ENCODE peak calls at places on chromosome 3, in four cellular contexts. Z is activated naive CD4-positive, alpha-beta T cell treated with anti-CD3 and anti-CD28 coated beads for 36 hours; C is stimulated activated CD8-positive, alpha-beta memory T cell treated with anti-CD3 and anti-CD28 coated beads, Interleukin-4, amount 100 ng/mL, for 4 hours; T is neural crest cell. U is an unnamed sample.

GRCh38 chr3:31213869-31214486 is 318.7 kb upstream of the STT3B start:
- DNase-seq in Z (peak; percentile 49), C (no peak), T (no peak), U (peak; percentile 46)

GRCh38 chr3:158768881-158769518 is 32.9 kb upstream of the MFSD1 start:
- DNase-seq in Z (no peak), C (no peak), T (no peak), U (no peak)

GRCh38 chr3:58630081-58630709 is 36.4 kb downstream of the FAM3D start:
- DNase-seq in Z (peak; percentile 81), C (peak; percentile 36), T (peak; percentile 87), U (peak; percentile 39)

GRCh38 chr3:98593046-98593936 is at the start of gene CPOX:
- DNase-seq in Z (peak; percentile 90), C (peak; percentile 58), T (peak; percentile 81), U (peak; percentile 72)

GRCh38 chr3:142963266-142964149 is at the start of gene PAQR9:
- DNase-seq in Z (peak; percentile 21), C (no peak), T (peak; percentile 49), U (no peak)

GRCh38 chr3:187708696-187709095 is 6.3 kb upstream of the RTP2 start:
- DNase-seq in Z (no peak), C (no peak), T (no peak), U (no peak)

GRCh38 chr3:193978030-193978429 is 157.9 kb upstream of the HES1 start:
- DNase-seq in Z (no peak), C (no peak), T (no peak), U (no peak)

GRCh38 chr3:20250786-20251185 is 64.8 kb upstream of the SGO1 start:
- DNase-seq in Z (no peak), C (no peak), T (no peak), U (no peak)

GRCh38 chr3:118909751-118910150 is 124.9 kb downstream of the IGSF11 start:
- DNase-seq in Z (no peak), C (no peak), T (no peak), U (no peak)

GRCh38 chr3:138404121-138404520 is 30.3 kb upstream of the ESYT3 start:
- DNase-seq in Z (no peak), C (no peak), T (no peak), U (no peak)

GRCh38 chr3:129606522-129607390 is at the start of gene PLXND1:
- DNase-seq in Z (peak; percentile 27), C (no peak), T (peak; percentile 46), U (peak; percentile 44)

GRCh38 chr3:179898024-179898423 is 138.7 kb downstream of the PEX5L start:
- DNase-seq in Z (peak; percentile 10), C (no peak), T (peak; percentile 14), U (no peak)

GRCh38 chr3:159260049-159260662 is 458.3 kb downstream of the MFSD1 start:
- DNase-seq in Z (peak; percentile 52), C (no peak), T (peak; percentile 48), U (peak; percentile 1)

GRCh38 chr3:87145553-87145952 is 81.6 kb upstream of the CHMP2B start:
- DNase-seq in Z (peak; percentile 25), C (no peak), T (no peak), U (no peak)

GRCh38 chr3:147737411-147737810 is 328.2 kb downstream of the ZIC1 start:
- DNase-seq in Z (no peak), C (no peak), T (no peak), U (no peak)

GRCh38 chr3:58109752-58110151 is 101.0 kb downstream of the DNASE1L3 start:
- DNase-seq in Z (no peak), C (no peak), T (no peak), U (no peak)

GRCh38 chr3:43996379-43997301 is 245.0 kb upstream of the TOPAZ1 start:
- DNase-seq in Z (peak; percentile 57), C (no peak), T (peak; percentile 39), U (no peak)

GRCh38 chr3:176041812-176042211 is 1155.5 kb downstream of the TBL1XR1 start:
- DNase-seq in Z (no peak), C (no peak), T (no peak), U (no peak)

GRCh38 chr3:122415104-122415744 is 638 bp downstream of the WDR5B start:
- DNase-seq in Z (peak; percentile 62), C (no peak), T (no peak), U (peak; percentile 11)

GRCh38 chr3:119918992-119919933 is 137.4 kb downstream of the NR1I2 start:
- DNase-seq in Z (no peak), C (no peak), T (no peak), U (no peak)

GRCh38 chr3:139374099-139374498 is 15.3 kb downstream of the COPB2 start:
- DNase-seq in Z (no peak), C (no peak), T (no peak), U (no peak)

GRCh38 chr3:39383190-39383912 is at the start of gene SLC25A38:
- DNase-seq in Z (peak; percentile 84), C (peak; percentile 41), T (peak; percentile 56), U (peak; percentile 66)

GRCh38 chr3:141659821-141660597 is 78.1 kb upstream of the RNF7 start:
- DNase-seq in Z (peak; percentile 14), C (no peak), T (peak; percentile 53), U (no peak)

GRCh38 chr3:71166839-71167238 is 416.7 kb downstream of the FOXP1 start:
- DNase-seq in Z (no peak), C (no peak), T (no peak), U (no peak)

GRCh38 chr3:13260259-13261103 is 159.6 kb downstream of the NUP210 start:
- DNase-seq in Z (no peak), C (no peak), T (no peak), U (no peak)

GRCh38 chr3:126987596-126987995 is 4.7 kb downstream of the PLXNA1 start:
- DNase-seq in Z (no peak), C (no peak), T (no peak), U (no peak)

GRCh38 chr3:125280966-125281365 is 68.4 kb upstream of the SLC12A8 start:
- DNase-seq in Z (no peak), C (no peak), T (no peak), U (no peak)

GRCh38 chr3:172038823-172039222 is 555 bp upstream of the FNDC3B start:
- DNase-seq in Z (no peak), C (no peak), T (no peak), U (no peak)

GRCh38 chr3:67946446-67946845 is 292.0 kb upstream of the SUCLG2 start:
- DNase-seq in Z (no peak), C (no peak), T (no peak), U (no peak)